ENCODE peak calls at places on chromosomes 13 and 19, in five cellular contexts. A is H1, V is HepG2, L is K562, Y is GM12878. Z is an unnamed sample.
A peak's percentile ranks its signal among the peaks of the same experiment; 100 is the strongest.

GRCh38 chr13:110575322-110576069 is 14.0 kb upstream of the RAB20 start:
- DNase-seq in A (no peak), V (peak; percentile 20), Y (peak; percentile 43), L (peak; percentile 54), Z (no peak)

GRCh38 chr13:111329641-111330040 is 9.2 kb downstream of the TEX29 start:
- DNase-seq in V (no peak), Y (no peak), L (no peak), A (no peak), Z (no peak)

GRCh38 chr19:30167206-30167903 is 204.8 kb upstream of the ZNF536 start:
- DNase-seq in V (no peak), L (no peak), A (no peak), Y (no peak), Z (no peak)

GRCh38 chr13:109844396-109844795 is 58.0 kb upstream of the IRS2 start:
- DNase-seq in Y (no peak), V (no peak), L (no peak), A (no peak), Z (no peak)

GRCh38 chr13:21010621-21011020 is 50.8 kb downstream of the LATS2 start:
- DNase-seq in L (peak; percentile 38), Y (no peak), V (peak; percentile 44), A (no peak), Z (no peak)

GRCh38 chr19:16326401-16327130 is 1.9 kb downstream of the KLF2 start:
- DNase-seq in A (no peak), L (no peak), V (no peak), Y (no peak), Z (no peak)

GRCh38 chr13:30577381-30577780 is 40.3 kb upstream of the USPL1 start:
- DNase-seq in L (peak; percentile 65), A (no peak), Y (peak; percentile 72), V (peak; percentile 13), Z (peak; percentile 57)

GRCh38 chr13:78197231-78197630 is 278.6 kb upstream of the EDNRB start:
- DNase-seq in L (no peak), Y (no peak), A (no peak), V (no peak), Z (no peak)

GRCh38 chr19:47573076-47574026 is at the start of gene ZNF541:
- DNase-seq in A (no peak), Y (no peak), L (peak; percentile 30), V (no peak), Z (no peak)

GRCh38 chr19:58338825-58339558 is 12.2 kb downstream of the ZSCAN22 start:
- DNase-seq in V (no peak), L (no peak), A (no peak), Y (no peak), Z (no peak)

GRCh38 chr13:67574320-67575233 is 344.4 kb upstream of the PCDH9 start:
- DNase-seq in V (no peak), Y (no peak), L (no peak), A (no peak), Z (no peak)

GRCh38 chr13:60258349-60258748 is 94.6 kb upstream of the DIAPH3 start:
- DNase-seq in L (peak; percentile 13), A (no peak), V (no peak), Y (no peak), Z (no peak)

GRCh38 chr13:44857061-44857460 is 132.2 kb downstream of the NUFIP1 start:
- DNase-seq in V (no peak), A (no peak), L (no peak), Y (no peak), Z (no peak)

GRCh38 chr19:7705387-7706187 is 3.7 kb upstream of the FCER2 start:
- DNase-seq in A (no peak), Y (peak; percentile 91), L (no peak), V (no peak), Z (no peak)

GRCh38 chr13:65854431-65854830 is 1375.7 kb downstream of the PCDH9 start:
- DNase-seq in V (no peak), Y (no peak), L (no peak), A (no peak), Z (no peak)

GRCh38 chr13:110187501-110188161 is 119.3 kb downstream of the COL4A1 start:
- DNase-seq in L (no peak), A (no peak), Y (no peak), V (no peak), Z (no peak)

GRCh38 chr19:11380653-11381534 is 3.2 kb downstream of the EPOR start:
- DNase-seq in Y (peak; percentile 95), V (peak; percentile 98), L (no peak), A (peak; percentile 93), Z (peak; percentile 97)

GRCh38 chr13:19590423-19590822 is 29.1 kb upstream of the TPTE2 start:
- DNase-seq in Y (no peak), A (no peak), V (no peak), L (no peak), Z (no peak)

GRCh38 chr19:41321600-41322270 is 11.8 kb downstream of the CCDC97 start:
- DNase-seq in A (peak; percentile 70), V (peak; percentile 82), L (peak; percentile 71), Y (no peak), Z (no peak)

GRCh38 chr19:32464279-32464678 is 58.7 kb downstream of the DPY19L3 start:
- DNase-seq in V (no peak), A (no peak), Y (no peak), L (no peak), Z (peak; percentile 3)

GRCh38 chr19:12180377-12180776 is 17.5 kb downstream of the ZNF136 start:
- DNase-seq in V (no peak), L (no peak), Y (no peak), A (no peak), Z (no peak)

GRCh38 chr19:19259741-19260140 is 13.4 kb downstream of the TM6SF2 start:
- DNase-seq in Y (no peak), V (peak; percentile 38), L (peak; percentile 51), A (no peak), Z (peak; percentile 46)

GRCh38 chr13:48505597-48506091 is 27.2 kb downstream of the RCBTB2 start:
- DNase-seq in Y (peak; percentile 93), V (no peak), L (no peak), A (no peak), Z (no peak)

GRCh38 chr13:46166221-46166584 is 15.8 kb downstream of the LCP1 start:
- DNase-seq in V (no peak), A (no peak), L (no peak), Y (no peak), Z (no peak)

GRCh38 chr13:46164661-46165060 is 17.3 kb downstream of the LCP1 start:
- DNase-seq in V (no peak), Y (no peak), L (no peak), A (no peak), Z (no peak)

GRCh38 chr13:46168341-46168740 is 13.6 kb downstream of the LCP1 start:
- DNase-seq in L (peak; percentile 47), V (no peak), A (no peak), Y (no peak), Z (no peak)

GRCh38 chr13:46166947-46167610 is 14.9 kb downstream of the LCP1 start:
- DNase-seq in Y (no peak), A (no peak), L (no peak), V (no peak), Z (no peak)

DNA sequence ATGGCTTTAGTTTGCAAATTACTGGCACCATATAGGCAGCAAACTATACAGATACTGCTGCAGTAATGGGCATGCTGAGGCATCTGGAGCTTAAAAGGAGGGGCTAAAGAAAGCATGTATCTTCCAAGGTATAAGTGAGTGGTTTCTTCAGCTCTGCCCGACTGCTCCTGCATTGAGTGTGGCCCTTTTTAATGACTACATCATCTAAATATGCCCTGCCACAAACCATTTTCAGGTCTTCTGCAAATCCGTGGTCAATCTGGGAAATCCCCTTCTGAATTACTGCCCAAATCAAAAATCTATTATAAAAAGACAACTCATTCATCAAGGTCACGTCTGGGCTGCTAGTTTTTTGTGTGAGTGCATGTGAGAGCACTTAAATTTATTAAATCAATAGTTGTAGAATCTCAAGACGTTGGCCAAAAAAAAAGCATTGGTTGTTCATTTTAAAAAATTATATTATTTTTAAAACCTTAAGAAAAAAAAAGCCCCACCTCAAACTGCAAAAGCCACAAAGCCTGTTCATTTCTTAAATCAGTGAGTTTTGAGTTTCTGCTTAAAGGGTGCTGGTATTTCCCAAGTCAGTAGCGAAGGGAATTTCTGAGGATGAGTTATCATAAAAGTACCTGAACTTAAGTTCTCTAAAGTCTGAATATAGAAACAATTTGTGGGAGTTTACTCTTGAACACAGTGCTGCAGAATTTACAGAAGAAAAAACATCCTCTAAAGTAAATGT is 16.3 kb downstream of the LCP1 start:
- DNase-seq in Y (peak; percentile 84), A (no peak), L (no peak), V (no peak), Z (no peak)
- TF ChIP-seq ATF3 in Y (no peak), A (no peak), L (no peak), V (no peak), Z (no peak)

DNA sequence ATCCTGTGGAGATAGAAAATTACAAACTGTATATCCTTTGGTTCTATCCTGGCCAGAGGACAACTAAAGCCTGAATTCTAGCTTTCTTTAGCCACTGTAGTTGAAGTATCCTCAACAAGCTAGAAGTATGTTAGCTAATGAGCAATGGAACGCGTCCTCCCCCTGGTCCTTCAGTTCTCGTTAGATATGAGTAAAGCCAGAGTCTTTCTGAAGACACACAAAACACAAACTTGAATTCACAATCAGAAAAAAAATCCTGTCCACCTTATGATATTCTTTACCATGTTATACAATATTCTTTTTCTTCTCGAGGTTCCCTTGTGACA is 1527.0 kb upstream of the SLC10A2 start:
- DNase-seq in Y (no peak), L (no peak), V (no peak), A (no peak), Z (no peak)
- TF ChIP-seq POLR2A in Y (no peak), L (no peak), V (no peak), A (no peak), Z (no peak)

GRCh38 chr13:94658926-94659649 is 53.3 kb downstream of the SOX21 start:
- DNase-seq in Y (no peak), V (no peak), A (no peak), L (peak; percentile 44), Z (no peak)
- TF ChIP-seq ATF3 in Y (no peak), V (no peak), A (no peak), L (no peak), Z (no peak)

DNA sequence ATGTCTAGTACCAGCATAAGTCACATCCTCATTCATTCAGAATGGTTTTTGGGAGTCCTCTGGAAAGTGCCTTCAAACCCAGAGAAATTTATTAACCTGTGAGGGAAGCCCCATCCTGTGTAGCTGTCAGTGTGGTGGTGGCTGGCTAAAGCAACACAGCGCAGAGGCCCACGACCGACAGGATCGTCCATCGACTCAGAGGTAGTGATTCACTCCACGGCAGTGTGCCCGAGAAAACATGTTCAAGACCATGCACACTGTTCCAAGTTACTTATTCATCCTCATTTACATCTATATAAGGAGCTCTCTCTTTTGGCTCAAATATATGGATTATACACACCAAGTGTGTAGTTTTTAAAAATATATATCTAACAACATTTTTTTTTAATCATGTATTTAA is 96.3 kb upstream of the SLC15A1 start:
- DNase-seq in Y (no peak), V (no peak), L (no peak), A (no peak), Z (no peak)
- TF ChIP-seq POLR2A in Y (no peak), V (no peak), L (no peak), A (no peak), Z (no peak)

GRCh38 chr13:79456051-79456450 is 24.9 kb upstream of the NDFIP2 start:
- DNase-seq in Y (no peak), A (no peak), V (no peak), L (no peak), Z (no peak)
- TF ChIP-seq ATF3 in Y (no peak), A (no peak), V (no peak), L (no peak), Z (no peak)

GRCh38 chr19:37217855-37218591 is at the start of gene ZNF383:
- DNase-seq in Y (peak; percentile 81), L (peak; percentile 91), A (peak; percentile 83), V (peak; percentile 92), Z (peak; percentile 85)
- TF ChIP-seq POLR2A in Y (peak; percentile 91), L (peak; percentile 86), A (peak; percentile 64), V (peak; percentile 91), Z (peak; percentile 13)

Z was measured in HCT116.